ENCODE peak calls at places on chromosomes 11 and 22, in five cellular contexts. M, R, Y, I and A are unnamed samples.

GRCh38 chr11:71384561-71384960 is 63.6 kb downstream of the DHCR7 start:
- DNase-seq in M (peak), I (no peak), R (no peak), Y (no peak), A (no peak)

GRCh38 chr11:114073506-114074381 is 14.2 kb downstream of the ZBTB16 start:
- DNase-seq in R (no peak), I (no peak), M (no peak), Y (peak), A (peak)

GRCh38 chr11:104165014-104165413 is 1.1 kb upstream of the PDGFD start:
- DNase-seq in M (no peak), R (no peak), I (no peak), Y (no peak), A (no peak)

GRCh38 chr11:68312117-68312779 is at the start of gene LRP5:
- DNase-seq in R (no peak), M (peak), Y (peak), I (no peak), A (no peak)

GRCh38 chr11:71962428-71963038 is 33.7 kb downstream of the RNF121 start:
- DNase-seq in Y (no peak), I (no peak), M (no peak), R (peak), A (no peak)

GRCh38 chr11:123407124-123407995 is 22.7 kb upstream of the GRAMD1B start:
- DNase-seq in R (no peak), M (peak), I (peak), Y (peak), A (peak)

GRCh38 chr11:123577081-123577598 is 77.3 kb downstream of the SCN3B start:
- DNase-seq in I (peak), M (peak), Y (peak), R (no peak), A (peak)

GRCh38 chr22:49589301-49589700 is 238.4 kb downstream of the BRD1 start:
- DNase-seq in R (no peak), M (no peak), I (no peak), Y (no peak), A (no peak)

GRCh38 chr22:42376721-42377177 is 55.5 kb downstream of the NFAM1 start:
- DNase-seq in R (no peak), I (no peak), Y (peak), M (peak), A (no peak)

GRCh38 chr11:32176223-32176811 is 85.4 kb downstream of the RCN1 start:
- DNase-seq in M (peak), R (peak), Y (peak), I (peak), A (peak)

GRCh38 chr11:125165111-125165663 is 636 bp downstream of the PKNOX2 start:
- DNase-seq in M (no peak), I (no peak), R (no peak), Y (peak), A (no peak)

GRCh38 chr22:38831166-38831945 is 12.5 kb downstream of the NPTXR start:
- DNase-seq in M (no peak), Y (no peak), I (no peak), R (no peak), A (peak)

GRCh38 chr11:69892986-69893555 is 73.9 kb upstream of the FGF3 start:
- DNase-seq in R (no peak), I (no peak), M (no peak), Y (peak), A (no peak)

GRCh38 chr11:72227316-72228228 is 3.0 kb downstream of the INPPL1 start:
- DNase-seq in R (no peak), M (no peak), Y (no peak), I (no peak), A (no peak)

GRCh38 chr11:81007046-81007445 is 1566.2 kb upstream of the TENM4 start:
- DNase-seq in R (no peak), Y (peak), M (no peak), I (no peak), A (no peak)

GRCh38 chr11:19455731-19456130 is 215.0 kb upstream of the E2F8 start:
- DNase-seq in R (no peak), I (no peak), M (no peak), Y (no peak), A (no peak)

GRCh38 chr11:5499671-5500070 is 10.1 kb downstream of the UBQLN3 start:
- DNase-seq in M (no peak), Y (no peak), I (no peak), R (no peak), A (no peak)

GRCh38 chr22:17411213-17411612 is 42.0 kb downstream of the CECR2 start:
- DNase-seq in Y (no peak), I (no peak), M (no peak), R (no peak), A (no peak)

GRCh38 chr11:5280582-5281102 is 10.9 kb upstream of the HBE1 start:
- DNase-seq in R (peak), I (peak), Y (no peak), M (peak), A (peak)

GRCh38 chr11:88315981-88316441 is 21.5 kb downstream of the CTSC start:
- DNase-seq in I (no peak), M (no peak), R (no peak), Y (no peak), A (no peak)

GRCh38 chr11:133081730-133082452 is 450.4 kb downstream of the OPCML start:
- DNase-seq in R (no peak), Y (no peak), I (no peak), M (no peak), A (no peak)

GRCh38 chr11:133081020-133081419 is 451.3 kb downstream of the OPCML start:
- DNase-seq in M (no peak), I (no peak), Y (no peak), R (no peak), A (no peak)

GRCh38 chr11:133086518-133086917 is 445.8 kb downstream of the OPCML start:
- DNase-seq in R (no peak), Y (no peak), M (no peak), I (no peak), A (no peak)

GRCh38 chr11:133082453-133082781 is 449.9 kb downstream of the OPCML start:
- DNase-seq in I (no peak), M (no peak), Y (no peak), R (no peak), A (no peak)

GRCh38 chr11:133082851-133083488 is 449.3 kb downstream of the OPCML start:
- DNase-seq in M (peak), Y (peak), R (no peak), I (peak), A (peak)
- TF ChIP-seq GABPA in M (no peak), Y (no peak), R (no peak), I (peak), A (no peak)

GRCh38 chr22:28442951-28443876 is 236.4 kb downstream of the TTC28 start:
- DNase-seq in R (no peak), Y (peak), I (peak), M (no peak), A (peak)
- TF ChIP-seq REST in R (no peak), Y (no peak), I (no peak), M (no peak), A (no peak)

GRCh38 chr11:47502767-47503166 is 50.2 kb downstream of the CELF1 start:
- DNase-seq in R (no peak), Y (no peak), I (no peak), M (no peak), A (no peak)
- TF ChIP-seq CTCF in R (no peak), Y (no peak), I (no peak), M (no peak), A (no peak)

GRCh38 chr11:36608491-36609199 is 10.6 kb upstream of the RAG2 start:
- DNase-seq in R (no peak), Y (no peak), I (no peak), M (no peak), A (no peak)

GRCh38 chr11:36609383-36609782 is 11.3 kb upstream of the RAG2 start:
- DNase-seq in Y (no peak), M (no peak), R (no peak), I (no peak), A (no peak)

GRCh38 chr11:36602143-36602542 is 4.1 kb upstream of the RAG2 start:
- DNase-seq in R (no peak), I (no peak), M (no peak), Y (no peak), A (no peak)

GRCh38 chr11:36601145-36601544 is 3.1 kb upstream of the RAG2 start:
- DNase-seq in Y (no peak), I (no peak), R (no peak), M (no peak), A (peak)

GRCh38 chr11:36605221-36606216 is 7.5 kb upstream of the RAG2 start:
- DNase-seq in M (no peak), R (no peak), Y (no peak), I (no peak), A (no peak)
- TF ChIP-seq GABPA in M (no peak), R (no peak), Y (no peak), I (no peak), A (no peak)

DNA sequence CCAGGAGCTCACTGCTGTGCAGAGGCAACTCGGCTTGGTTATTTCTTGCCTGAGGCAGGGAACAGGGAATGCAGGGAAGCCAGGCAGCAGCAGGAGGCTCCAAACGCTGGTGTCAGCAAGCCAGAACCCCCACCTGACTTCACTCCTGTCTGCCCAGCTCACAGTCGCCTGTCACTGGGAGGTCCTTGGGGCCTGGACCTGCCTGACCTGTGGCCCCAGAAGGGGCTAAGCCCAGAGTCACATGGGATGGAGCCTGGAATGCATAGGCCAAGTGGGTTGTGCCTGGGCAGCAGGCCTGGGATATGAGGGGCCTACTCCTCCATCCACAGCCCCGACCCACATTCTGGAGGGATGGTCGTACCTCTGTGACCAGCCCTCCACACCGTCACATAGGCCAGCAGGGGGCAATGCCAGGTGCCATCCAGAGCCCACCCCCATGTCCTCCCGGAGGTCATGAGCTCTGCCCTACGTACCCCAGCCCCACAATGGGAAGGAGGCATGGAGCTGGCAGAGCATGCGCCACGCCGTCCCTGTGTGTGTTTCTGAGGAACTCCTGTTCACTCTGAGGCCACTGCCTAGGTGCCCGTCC is 5.2 kb downstream of the RASSF7 start:
- DNase-seq in I (peak), M (no peak), R (no peak), Y (no peak), A (no peak)
- TF ChIP-seq REST in I (no peak), M (no peak), R (no peak), Y (no peak), A (no peak)

GRCh38 chr11:86955111-86955673 is at the start of gene FZD4:
- DNase-seq in Y (peak), M (peak), I (peak), R (no peak), A (no peak)
- TF ChIP-seq CTCF in Y (no peak), M (peak), I (no peak), R (no peak), A (no peak)

GRCh38 chr11:47132490-47132889 is 44.2 kb downstream of the ARFGAP2 start:
- DNase-seq in Y (no peak), R (no peak), I (no peak), M (no peak), A (no peak)
- TF ChIP-seq GABPA in Y (no peak), R (no peak), I (no peak), M (no peak), A (no peak)

GRCh38 chr22:24810043-24810749 is 4.2 kb downstream of the SGSM1 start:
- DNase-seq in R (no peak), I (no peak), Y (peak), M (no peak), A (no peak)
- TF ChIP-seq REST in R (no peak), I (no peak), Y (no peak), M (no peak), A (no peak)

GRCh38 chr11:35554491-35555237 is 29.2 kb upstream of the PAMR1 start:
- DNase-seq in M (no peak), I (no peak), Y (no peak), R (no peak), A (no peak)
- TF ChIP-seq CTCF in M (peak), I (no peak), Y (peak), R (no peak), A (no peak)